ENCODE peak calls at places on chromosomes 11 and 22, in nine cellular contexts. One of them, this sample, is unnamed.

GRCh38 chr11:125055107-125055715 is 7.9 kb upstream of the SLC37A2 start:
- DNase-seq in heart left ventricle: no peak
- DNase-seq in psoas muscle: no peak
- DNase-seq in cardiac muscle cell: no peak
- DNase-seq in CD4-positive, alpha-beta T cell: no peak
- DNase-seq in brain microvascular endothelial cell: no peak
- DNase-seq in A549: no peak
- DNase-seq in mesendoderm: peak; percentile 84
- DNase-seq in tibial artery: no peak
- DNase-seq in this sample: no peak

GRCh38 chr11:91763331-91763730 is 461.3 kb upstream of the FAT3 start:
- DNase-seq in heart left ventricle: no peak
- DNase-seq in psoas muscle: no peak
- DNase-seq in cardiac muscle cell: no peak
- DNase-seq in CD4-positive, alpha-beta T cell: no peak
- DNase-seq in brain microvascular endothelial cell: no peak
- DNase-seq in A549: no peak
- DNase-seq in mesendoderm: no peak
- DNase-seq in tibial artery: no peak
- DNase-seq in this sample: no peak

GRCh38 chr22:22558972-22559603 is at the start of gene PRAME:
- DNase-seq in heart left ventricle: peak; percentile 41
- DNase-seq in psoas muscle: peak; percentile 26
- DNase-seq in cardiac muscle cell: peak; percentile 49
- DNase-seq in CD4-positive, alpha-beta T cell: peak; percentile 51
- DNase-seq in brain microvascular endothelial cell: peak; percentile 25
- DNase-seq in A549: peak; percentile 93
- DNase-seq in mesendoderm: peak; percentile 81
- DNase-seq in tibial artery: no peak
- DNase-seq in this sample: no peak

GRCh38 chr11:120031612-120032600 is 106.0 kb downstream of the TRIM29 start:
- DNase-seq in heart left ventricle: no peak
- DNase-seq in psoas muscle: no peak
- DNase-seq in cardiac muscle cell: no peak
- DNase-seq in CD4-positive, alpha-beta T cell: no peak
- DNase-seq in brain microvascular endothelial cell: no peak
- DNase-seq in A549: no peak
- DNase-seq in mesendoderm: no peak
- DNase-seq in tibial artery: no peak
- DNase-seq in this sample: peak; percentile 21

GRCh38 chr11:86594746-86595145 is 77.7 kb downstream of the ME3 start:
- DNase-seq in heart left ventricle: no peak
- DNase-seq in psoas muscle: no peak
- DNase-seq in cardiac muscle cell: no peak
- DNase-seq in CD4-positive, alpha-beta T cell: no peak
- DNase-seq in brain microvascular endothelial cell: peak; percentile 48
- DNase-seq in A549: no peak
- DNase-seq in mesendoderm: peak; percentile 66
- DNase-seq in tibial artery: no peak
- DNase-seq in this sample: no peak

GRCh38 chr11:77375114-77375513 is 73.6 kb upstream of the GDPD4 start:
- DNase-seq in heart left ventricle: no peak
- DNase-seq in psoas muscle: no peak
- DNase-seq in cardiac muscle cell: peak; percentile 26
- DNase-seq in CD4-positive, alpha-beta T cell: no peak
- DNase-seq in brain microvascular endothelial cell: peak; percentile 35
- DNase-seq in A549: no peak
- DNase-seq in mesendoderm: no peak
- DNase-seq in tibial artery: no peak
- DNase-seq in this sample: no peak

GRCh38 chr22:46233231-46233630 is 16.9 kb downstream of the CDPF1 start:
- DNase-seq in heart left ventricle: peak; percentile 80
- DNase-seq in psoas muscle: peak; percentile 62
- DNase-seq in cardiac muscle cell: no peak
- DNase-seq in CD4-positive, alpha-beta T cell: no peak
- DNase-seq in brain microvascular endothelial cell: peak; percentile 25
- DNase-seq in A549: no peak
- DNase-seq in mesendoderm: no peak
- DNase-seq in tibial artery: peak; percentile 51
- DNase-seq in this sample: peak; percentile 27

GRCh38 chr22:42294034-42294985 is 23.9 kb upstream of the TCF20 start:
- DNase-seq in heart left ventricle: peak; percentile 64
- DNase-seq in psoas muscle: no peak
- DNase-seq in cardiac muscle cell: peak; percentile 74
- DNase-seq in CD4-positive, alpha-beta T cell: peak; percentile 38
- DNase-seq in brain microvascular endothelial cell: peak; percentile 24
- DNase-seq in A549: peak; percentile 24
- DNase-seq in mesendoderm: peak; percentile 89
- DNase-seq in tibial artery: peak; percentile 32
- DNase-seq in this sample: no peak

GRCh38 chr11:94786264-94787126 is 18.3 kb downstream of the AMOTL1 start:
- DNase-seq in heart left ventricle: no peak
- DNase-seq in psoas muscle: no peak
- DNase-seq in cardiac muscle cell: peak; percentile 72
- DNase-seq in CD4-positive, alpha-beta T cell: no peak
- DNase-seq in brain microvascular endothelial cell: no peak
- DNase-seq in A549: peak; percentile 31
- DNase-seq in mesendoderm: peak; percentile 82
- DNase-seq in tibial artery: no peak
- DNase-seq in this sample: no peak

GRCh38 chr11:62805044-62805892 is at the start of gene NXF1:
- DNase-seq in heart left ventricle: peak; percentile 95
- DNase-seq in psoas muscle: peak; percentile 94
- DNase-seq in cardiac muscle cell: peak; percentile 97
- DNase-seq in CD4-positive, alpha-beta T cell: peak; percentile 93
- DNase-seq in brain microvascular endothelial cell: peak; percentile 85
- DNase-seq in A549: peak; percentile 97
- DNase-seq in mesendoderm: peak; percentile 96
- DNase-seq in tibial artery: peak; percentile 91
- DNase-seq in this sample: peak; percentile 92

GRCh38 chr11:57493507-57494503 is 21.7 kb downstream of the SLC43A1 start:
- DNase-seq in heart left ventricle: peak; percentile 57
- DNase-seq in psoas muscle: peak; percentile 46
- DNase-seq in cardiac muscle cell: peak; percentile 43
- DNase-seq in CD4-positive, alpha-beta T cell: peak; percentile 73
- DNase-seq in brain microvascular endothelial cell: no peak
- DNase-seq in A549: peak; percentile 73
- DNase-seq in mesendoderm: peak; percentile 95
- DNase-seq in tibial artery: no peak
- DNase-seq in this sample: peak; percentile 30

GRCh38 chr22:31906086-31906485 is 38.2 kb upstream of the YWHAH start:
- DNase-seq in heart left ventricle: no peak
- DNase-seq in psoas muscle: no peak
- DNase-seq in cardiac muscle cell: no peak
- DNase-seq in CD4-positive, alpha-beta T cell: no peak
- DNase-seq in brain microvascular endothelial cell: no peak
- DNase-seq in A549: no peak
- DNase-seq in mesendoderm: no peak
- DNase-seq in tibial artery: no peak
- DNase-seq in this sample: no peak

GRCh38 chr11:71185411-71185810 is 67.0 kb downstream of the SHANK2 start:
- DNase-seq in heart left ventricle: no peak
- DNase-seq in psoas muscle: no peak
- DNase-seq in cardiac muscle cell: no peak
- DNase-seq in CD4-positive, alpha-beta T cell: no peak
- DNase-seq in brain microvascular endothelial cell: no peak
- DNase-seq in A549: no peak
- DNase-seq in mesendoderm: no peak
- DNase-seq in tibial artery: no peak
- DNase-seq in this sample: no peak

GRCh38 chr11:11218287-11218986 is 134.6 kb downstream of the CSNK2A3 start:
- DNase-seq in heart left ventricle: peak; percentile 68
- DNase-seq in psoas muscle: peak; percentile 38
- DNase-seq in cardiac muscle cell: no peak
- DNase-seq in CD4-positive, alpha-beta T cell: no peak
- DNase-seq in brain microvascular endothelial cell: no peak
- DNase-seq in A549: no peak
- DNase-seq in mesendoderm: no peak
- DNase-seq in tibial artery: no peak
- DNase-seq in this sample: no peak

GRCh38 chr11:64872790-64873488 is 5.5 kb downstream of the EHD1 start:
- DNase-seq in heart left ventricle: no peak
- DNase-seq in psoas muscle: no peak
- DNase-seq in cardiac muscle cell: no peak
- DNase-seq in CD4-positive, alpha-beta T cell: no peak
- DNase-seq in brain microvascular endothelial cell: no peak
- DNase-seq in A549: no peak
- DNase-seq in mesendoderm: no peak
- DNase-seq in tibial artery: no peak
- DNase-seq in this sample: no peak

GRCh38 chr11:98568011-98568410 is 452.7 kb upstream of the CNTN5 start:
- DNase-seq in heart left ventricle: no peak
- DNase-seq in psoas muscle: no peak
- DNase-seq in cardiac muscle cell: peak; percentile 27
- DNase-seq in CD4-positive, alpha-beta T cell: no peak
- DNase-seq in brain microvascular endothelial cell: peak; percentile 9
- DNase-seq in A549: no peak
- DNase-seq in mesendoderm: no peak
- DNase-seq in tibial artery: no peak
- DNase-seq in this sample: no peak

GRCh38 chr11:106706355-106706754 is 311.9 kb downstream of the GUCY1A2 start:
- DNase-seq in heart left ventricle: no peak
- DNase-seq in psoas muscle: no peak
- DNase-seq in cardiac muscle cell: peak; percentile 58
- DNase-seq in CD4-positive, alpha-beta T cell: no peak
- DNase-seq in brain microvascular endothelial cell: peak; percentile 80
- DNase-seq in A549: peak; percentile 76
- DNase-seq in mesendoderm: no peak
- DNase-seq in tibial artery: no peak
- DNase-seq in this sample: no peak
- H3K27ac ChIP-seq in heart left ventricle: no peak overlapping the region
- H3K27ac ChIP-seq in psoas muscle: no peak overlapping the region
- H3K27ac ChIP-seq in cardiac muscle cell: no peak overlapping the region
- H3K27ac ChIP-seq in CD4-positive, alpha-beta T cell: no peak overlapping the region
- H3K27ac ChIP-seq in brain microvascular endothelial cell: peak overlapping the region; percentile 53
- H3K27ac ChIP-seq in A549: no peak overlapping the region
- H3K27ac ChIP-seq in mesendoderm: no peak overlapping the region
- H3K27ac ChIP-seq in tibial artery: no peak overlapping the region
- H3K27ac ChIP-seq in this sample: no peak overlapping the region

DNA sequence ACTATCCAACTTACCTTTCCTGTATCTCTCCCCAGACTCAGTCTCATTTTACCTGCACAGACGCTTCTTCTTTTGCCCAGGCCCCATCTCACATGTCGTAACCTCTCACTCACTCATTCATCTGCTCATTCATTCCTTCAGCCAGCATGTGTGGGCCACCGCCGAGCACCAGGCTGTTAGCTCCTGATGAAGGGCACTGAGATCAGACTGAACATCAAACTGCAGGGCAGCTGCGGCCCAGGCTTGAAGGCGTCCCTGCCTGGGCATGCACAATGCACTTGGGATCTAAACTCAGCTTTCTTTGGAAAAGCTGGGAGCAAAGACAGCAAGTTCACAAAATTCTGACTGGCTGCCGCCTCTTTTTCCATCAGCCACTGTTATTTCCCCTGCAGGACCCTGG is 1456.3 kb downstream of the BRD1 start:
- DNase-seq in heart left ventricle: no peak
- DNase-seq in psoas muscle: no peak
- DNase-seq in cardiac muscle cell: no peak
- DNase-seq in CD4-positive, alpha-beta T cell: no peak
- DNase-seq in brain microvascular endothelial cell: no peak
- DNase-seq in A549: no peak
- DNase-seq in mesendoderm: no peak
- DNase-seq in tibial artery: no peak
- DNase-seq in this sample: no peak
- H3K27ac ChIP-seq in heart left ventricle: no peak overlapping the region
- H3K27ac ChIP-seq in psoas muscle: no peak overlapping the region
- H3K27ac ChIP-seq in cardiac muscle cell: no peak overlapping the region
- H3K27ac ChIP-seq in CD4-positive, alpha-beta T cell: no peak overlapping the region
- H3K27ac ChIP-seq in brain microvascular endothelial cell: no peak overlapping the region
- H3K27ac ChIP-seq in A549: peak overlapping the region; percentile 93
- H3K27ac ChIP-seq in mesendoderm: no peak overlapping the region
- H3K27ac ChIP-seq in tibial artery: no peak overlapping the region
- H3K27ac ChIP-seq in this sample: no peak overlapping the region

DNA sequence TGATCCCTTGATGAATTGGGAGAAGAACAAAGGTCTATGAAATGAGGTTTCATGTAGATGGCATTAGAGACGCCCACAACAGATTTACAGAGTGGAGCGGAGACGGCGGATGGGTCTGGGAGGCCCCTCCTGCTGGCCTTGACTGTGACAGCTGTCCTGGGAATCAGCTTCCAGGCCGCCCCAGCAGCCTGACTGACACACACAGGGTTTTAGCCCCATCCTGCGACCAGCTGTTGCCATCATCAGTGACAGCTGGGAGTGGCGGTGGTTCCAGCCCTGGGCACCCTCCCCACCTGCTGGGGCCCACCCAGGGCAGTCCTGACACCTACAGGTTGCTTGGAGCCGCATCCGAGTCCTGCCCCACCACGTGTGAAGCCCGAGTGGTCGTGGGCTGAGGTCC is 64.0 kb upstream of the PPP6R3 start:
- DNase-seq in heart left ventricle: no peak
- DNase-seq in psoas muscle: peak; percentile 60
- DNase-seq in cardiac muscle cell: no peak
- DNase-seq in CD4-positive, alpha-beta T cell: no peak
- DNase-seq in brain microvascular endothelial cell: no peak
- DNase-seq in A549: no peak
- DNase-seq in mesendoderm: no peak
- DNase-seq in tibial artery: no peak
- DNase-seq in this sample: no peak
- H3K27ac ChIP-seq in heart left ventricle: no peak overlapping the region
- H3K27ac ChIP-seq in psoas muscle: peak overlapping the region; percentile 56
- H3K27ac ChIP-seq in cardiac muscle cell: no peak overlapping the region
- H3K27ac ChIP-seq in CD4-positive, alpha-beta T cell: no peak overlapping the region
- H3K27ac ChIP-seq in brain microvascular endothelial cell: no peak overlapping the region
- H3K27ac ChIP-seq in A549: no peak overlapping the region
- H3K27ac ChIP-seq in mesendoderm: no peak overlapping the region
- H3K27ac ChIP-seq in tibial artery: peak overlapping the region; percentile 6
- H3K27ac ChIP-seq in this sample: no peak overlapping the region

GRCh38 chr22:27295605-27296004 is 506.0 kb downstream of the MN1 start:
- DNase-seq in heart left ventricle: no peak
- DNase-seq in psoas muscle: no peak
- DNase-seq in cardiac muscle cell: no peak
- DNase-seq in CD4-positive, alpha-beta T cell: no peak
- DNase-seq in brain microvascular endothelial cell: no peak
- DNase-seq in A549: no peak
- DNase-seq in mesendoderm: no peak
- DNase-seq in tibial artery: no peak
- DNase-seq in this sample: no peak

GRCh38 chr22:27296091-27296675 is 505.4 kb downstream of the MN1 start:
- DNase-seq in heart left ventricle: no peak
- DNase-seq in psoas muscle: no peak
- DNase-seq in cardiac muscle cell: no peak
- DNase-seq in CD4-positive, alpha-beta T cell: no peak
- DNase-seq in brain microvascular endothelial cell: no peak
- DNase-seq in A549: no peak
- DNase-seq in mesendoderm: no peak
- DNase-seq in tibial artery: no peak
- DNase-seq in this sample: no peak

GRCh38 chr22:27295071-27295470 is 506.5 kb downstream of the MN1 start:
- DNase-seq in heart left ventricle: no peak
- DNase-seq in psoas muscle: no peak
- DNase-seq in cardiac muscle cell: no peak
- DNase-seq in CD4-positive, alpha-beta T cell: no peak
- DNase-seq in brain microvascular endothelial cell: no peak
- DNase-seq in A549: no peak
- DNase-seq in mesendoderm: no peak
- DNase-seq in tibial artery: no peak
- DNase-seq in this sample: no peak

GRCh38 chr22:27298387-27299141 is 503.0 kb downstream of the MN1 start:
- DNase-seq in heart left ventricle: no peak
- DNase-seq in psoas muscle: no peak
- DNase-seq in cardiac muscle cell: no peak
- DNase-seq in CD4-positive, alpha-beta T cell: no peak
- DNase-seq in brain microvascular endothelial cell: no peak
- DNase-seq in A549: no peak
- DNase-seq in mesendoderm: no peak
- DNase-seq in tibial artery: no peak
- DNase-seq in this sample: no peak

GRCh38 chr22:27297125-27297524 is 504.4 kb downstream of the MN1 start:
- DNase-seq in heart left ventricle: no peak
- DNase-seq in psoas muscle: no peak
- DNase-seq in cardiac muscle cell: no peak
- DNase-seq in CD4-positive, alpha-beta T cell: no peak
- DNase-seq in brain microvascular endothelial cell: no peak
- DNase-seq in A549: no peak
- DNase-seq in mesendoderm: no peak
- DNase-seq in tibial artery: no peak
- DNase-seq in this sample: no peak
- H3K27ac ChIP-seq in heart left ventricle: no peak overlapping the region
- H3K27ac ChIP-seq in psoas muscle: no peak overlapping the region
- H3K27ac ChIP-seq in cardiac muscle cell: no peak overlapping the region
- H3K27ac ChIP-seq in CD4-positive, alpha-beta T cell: no peak overlapping the region
- H3K27ac ChIP-seq in brain microvascular endothelial cell: no peak overlapping the region
- H3K27ac ChIP-seq in A549: no peak overlapping the region
- H3K27ac ChIP-seq in mesendoderm: no peak overlapping the region
- H3K27ac ChIP-seq in tibial artery: no peak overlapping the region
- H3K27ac ChIP-seq in this sample: no peak overlapping the region

This sample was measured in substantia nigra.